ENCODE peak calls at places on chromosomes 6 and 20, in nine cellular contexts. B is mammary epithelial cell, G is small intestine, Q is hepatocyte, Z is Peyer's patch, N is mesendoderm, V is body of pancreas, E is heart left ventricle, Y is neuronal stem cell. K is an unnamed sample.

GRCh38 chr20:4962257-4962855 is 39.0 kb downstream of the SLC23A2 start:
- DNase-seq in Q (no peak), E (no peak), Y (no peak), V (no peak), G (no peak), Z (no peak), B (no peak), N (peak; percentile 52), K (no peak)

GRCh38 chr6:150029749-150030148 is 4.4 kb upstream of the RAET1L start:
- DNase-seq in Y (no peak), E (no peak), Q (no peak), V (no peak), N (no peak), B (no peak), G (no peak), Z (no peak), K (no peak)

GRCh38 chr20:4961746-4962145 is 39.6 kb downstream of the SLC23A2 start:
- DNase-seq in Y (no peak), Q (peak; percentile 40), Z (no peak), E (peak; percentile 12), B (peak; percentile 19), V (peak; percentile 30), N (peak; percentile 72), G (no peak), K (no peak)

GRCh38 chr20:10527781-10528180 is 92.7 kb downstream of the SLX4IP start:
- DNase-seq in N (no peak), B (no peak), G (no peak), Y (no peak), V (no peak), Z (no peak), E (no peak), Q (no peak), K (no peak)

GRCh38 chr6:163384510-163384909 is 30.0 kb upstream of the QKI start:
- DNase-seq in Q (no peak), E (no peak), G (no peak), B (no peak), V (no peak), Y (no peak), N (no peak), Z (no peak), K (no peak)

GRCh38 chr6:15131234-15132195 is 114.4 kb upstream of the JARID2 start:
- DNase-seq in Z (no peak), Q (peak; percentile 8), N (no peak), Y (no peak), E (no peak), V (no peak), B (no peak), G (no peak), K (no peak)

GRCh38 chr20:61317966-61318520 is 66.0 kb downstream of the CDH4 start:
- DNase-seq in Y (no peak), B (no peak), Q (no peak), Z (no peak), N (no peak), E (no peak), V (no peak), G (no peak), K (no peak)

GRCh38 chr6:97040355-97040860 is 115.9 kb downstream of the KLHL32 start:
- DNase-seq in Y (no peak), G (no peak), Q (no peak), V (no peak), Z (no peak), E (no peak), B (no peak), N (no peak), K (no peak)

GRCh38 chr6:17622144-17622543 is 22.0 kb downstream of the FAM8A1 start:
- DNase-seq in Y (no peak), G (no peak), N (peak; percentile 21), V (no peak), Z (no peak), Q (no peak), B (no peak), E (peak; percentile 16), K (no peak)

GRCh38 chr6:144467153-144467762 is 182.1 kb downstream of the UTRN start:
- DNase-seq in B (peak; percentile 44), G (no peak), N (peak; percentile 39), V (no peak), Y (no peak), Q (no peak), Z (no peak), E (no peak), K (no peak)

GRCh38 chr20:44648579-44648978 is 2.9 kb downstream of the ADA start:
- DNase-seq in E (no peak), N (peak; percentile 75), G (no peak), B (no peak), Z (no peak), V (no peak), Q (no peak), Y (no peak), K (no peak)

GRCh38 chr6:2101213-2101612 is 144.2 kb downstream of the GMDS start:
- DNase-seq in V (no peak), B (peak; percentile 42), E (no peak), G (no peak), Z (no peak), Q (no peak), N (no peak), Y (no peak), K (no peak)

DNA sequence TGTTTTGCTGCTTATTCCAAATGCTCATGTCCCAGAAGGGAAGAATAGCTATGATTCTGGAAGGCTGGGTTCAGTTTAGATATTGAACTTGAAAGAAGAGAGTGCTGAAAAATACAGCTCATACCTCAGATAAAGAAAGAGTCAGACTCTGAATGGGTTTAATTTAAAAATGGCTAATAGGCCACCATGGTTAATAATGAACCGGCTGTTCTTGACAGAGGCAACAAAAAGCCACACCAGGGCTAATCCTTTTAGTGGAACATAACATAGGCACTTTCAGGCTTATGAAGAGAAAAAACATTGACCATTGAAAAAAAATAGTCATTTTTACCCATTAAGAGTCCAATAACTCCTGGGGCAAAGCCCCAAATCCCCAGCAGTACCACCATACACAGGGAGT is 59.4 kb downstream of the TNFRSF21 start:
- DNase-seq in Q (no peak), Y (no peak), Z (no peak), G (no peak), V (no peak), N (no peak), E (no peak), B (no peak), K (no peak)
- H3K27ac ChIP-seq in Q (no peak overlapping the region), Y (no peak overlapping the region), Z (no peak overlapping the region), G (no peak overlapping the region), V (no peak overlapping the region), N (no peak overlapping the region), E (no peak overlapping the region), B (no peak overlapping the region), K (no peak overlapping the region)

DNA sequence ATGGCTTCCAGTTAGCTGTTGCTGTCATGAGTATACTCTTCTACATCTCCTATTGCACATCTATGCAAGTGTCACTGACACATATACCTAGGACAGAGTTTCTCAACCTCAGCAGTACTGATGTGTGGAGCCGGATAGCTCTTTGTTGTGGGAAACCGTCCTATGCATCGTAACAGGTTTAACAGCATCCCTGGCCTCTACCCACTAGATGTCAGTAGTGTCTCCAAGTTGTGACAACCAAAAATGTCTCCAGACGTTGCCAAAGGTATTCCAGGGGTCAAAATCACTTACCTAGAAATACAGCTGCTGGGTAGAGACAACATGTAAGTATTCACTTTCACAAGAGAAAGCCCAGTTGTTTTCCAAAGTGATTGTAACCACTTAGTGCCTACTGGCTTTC is 637.6 kb downstream of the RNF144B start:
- DNase-seq in B (peak; percentile 37), Z (no peak), E (no peak), Y (peak; percentile 41), G (peak; percentile 57), Q (peak; percentile 79), N (peak; percentile 83), V (peak; percentile 24), K (no peak)
- H3K4me3 ChIP-seq in B (no peak overlapping the region), Z (no peak overlapping the region), E (no peak overlapping the region), Y (no peak overlapping the region), G (no peak overlapping the region), Q (no peak overlapping the region), N (no peak overlapping the region), V (no peak overlapping the region), K (no peak overlapping the region)

GRCh38 chr20:62896526-62896925 is 29.8 kb downstream of the DIDO1 start:
- DNase-seq in E (no peak), B (no peak), N (no peak), V (no peak), Z (no peak), Y (no peak), Q (no peak), G (no peak), K (no peak)
- H3K4me1 ChIP-seq in E (peaks cover 22% of the 10 kb centered on the region), B (peaks cover 39% of the 10 kb centered on the region), N (peaks cover 15% of the 10 kb centered on the region), V (peaks cover 29% of the 10 kb centered on the region), Z (peaks cover 28% of the 10 kb centered on the region), Y (peaks cover 9% of the 10 kb centered on the region), Q (peaks cover 18% of the 10 kb centered on the region), G (peaks cover 3% of the 10 kb centered on the region), K (peaks cover 21% of the 10 kb centered on the region)

GRCh38 chr6:133945158-133945557 is 7.9 kb upstream of the TBPL1 start:
- DNase-seq in V (no peak), Q (no peak), E (no peak), B (no peak), Z (no peak), Y (no peak), N (peak; percentile 61), G (no peak), K (no peak)
- H3K27ac ChIP-seq in V (no peak overlapping the region), Q (no peak overlapping the region), E (no peak overlapping the region), B (no peak overlapping the region), Z (no peak overlapping the region), Y (no peak overlapping the region), N (no peak overlapping the region), G (no peak overlapping the region), K (no peak overlapping the region)

DNA sequence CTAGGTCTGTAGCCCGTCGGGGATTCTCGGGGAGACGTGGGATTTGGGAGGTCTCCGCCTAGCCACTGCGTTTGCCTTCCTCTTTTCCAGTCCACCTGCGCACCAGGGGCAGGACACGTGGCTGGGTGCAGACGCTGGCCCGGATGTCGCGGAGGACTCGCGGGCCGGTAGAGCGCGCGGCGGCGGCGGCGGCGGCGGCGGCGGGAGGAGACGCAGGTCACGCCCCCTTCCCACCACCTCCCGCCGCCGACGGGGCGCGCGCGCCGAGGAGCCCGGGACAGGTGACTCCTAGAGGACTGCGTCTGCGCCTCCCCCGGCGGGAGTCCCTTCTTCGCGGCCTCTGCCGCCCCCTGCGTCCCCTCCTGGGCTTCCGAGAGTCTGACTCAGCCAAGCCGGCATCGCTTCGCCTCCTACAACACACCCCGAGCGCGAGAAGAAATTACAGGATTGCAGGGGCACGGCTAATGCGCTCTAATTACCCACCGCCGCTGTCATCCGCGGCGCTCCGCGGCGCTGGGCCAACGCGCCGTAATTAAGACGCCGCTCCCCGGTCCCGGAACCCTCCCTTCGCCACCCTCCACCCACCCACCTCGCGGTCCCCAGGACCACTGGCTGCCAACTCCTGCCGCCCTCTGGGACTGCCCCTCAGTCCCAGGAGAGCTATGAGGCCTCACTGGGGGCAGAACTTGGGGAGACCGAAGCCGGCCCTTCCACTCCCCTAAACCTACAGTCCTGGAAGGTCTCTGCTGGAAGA is 124.5 kb downstream of the MRPL14 start:
- DNase-seq in G (peak; percentile 62), N (peak; percentile 95), V (peak; percentile 62), E (peak; percentile 58), Y (no peak), Z (peak; percentile 78), B (peak; percentile 46), Q (peak; percentile 91), K (peak; percentile 58)
- H3K4me3 ChIP-seq in G (peak overlapping the region; percentile 43), N (peak overlapping the region; percentile 4), V (no peak overlapping the region), E (peak overlapping the region; percentile 46), Y (peak overlapping the region; percentile 33), Z (peak overlapping the region; percentile 20), B (no peak overlapping the region), Q (peak overlapping the region; percentile 33), K (peak overlapping the region; percentile 21)